ENCODE peak calls at places on chromosome 18, in five cellular contexts. U is GM23248, Y is hepatocyte, A is astrocyte, K is GM23338. P is an unnamed sample.

GRCh38 chr18:44786697-44787096 is 106.0 kb downstream of the SETBP1 start:
- DNase-seq in U (no peak), Y (no peak), A (no peak), K (no peak), P (no peak)

GRCh38 chr18:10089881-10090280 is 176.1 kb downstream of the VAPA start:
- DNase-seq in U (no peak), Y (no peak), A (no peak), K (no peak), P (no peak)

GRCh38 chr18:62832282-62832681 is 116.9 kb downstream of the PHLPP1 start:
- DNase-seq in U (no peak), Y (no peak), A (no peak), K (peak; percentile 82), P (no peak)

GRCh38 chr18:79507076-79507545 is 111.4 kb downstream of the NFATC1 start:
- DNase-seq in U (peak; percentile 79), Y (no peak), A (peak; percentile 66), K (no peak), P (no peak)

GRCh38 chr18:26549103-26549485 is 741 bp upstream of the KCTD1 start:
- DNase-seq in U (peak; percentile 74), Y (peak; percentile 38), A (peak; percentile 44), K (peak; percentile 63), P (no peak)

GRCh38 chr18:36697905-36698304 is 130.9 kb downstream of the TPGS2 start:
- DNase-seq in U (peak; percentile 94), Y (no peak), A (peak; percentile 96), K (no peak), P (no peak)

GRCh38 chr18:48828713-48829442 is 121.9 kb downstream of the SMAD7 start:
- DNase-seq in U (no peak), Y (peak; percentile 69), A (no peak), K (no peak), P (no peak)

GRCh38 chr18:39751161-39751560 is 2185.6 kb upstream of the CELF4 start:
- DNase-seq in U (peak; percentile 38), Y (no peak), A (peak; percentile 39), K (no peak), P (no peak)

GRCh38 chr18:13657974-13658373 is 68.4 kb downstream of the FAM210A start:
- DNase-seq in U (no peak), Y (no peak), A (no peak), K (no peak), P (no peak)

GRCh38 chr18:33873127-33873526 is 295.1 kb downstream of the ASXL3 start:
- DNase-seq in U (no peak), Y (no peak), A (no peak), K (no peak), P (no peak)

GRCh38 chr18:77487951-77488740 is 238.5 kb downstream of the GALR1 start:
- DNase-seq in U (no peak), Y (no peak), A (no peak), K (no peak), P (no peak)

GRCh38 chr18:79573921-79574491 is 105.6 kb upstream of the CTDP1 start:
- DNase-seq in U (no peak), Y (no peak), A (no peak), K (no peak), P (no peak)

GRCh38 chr18:32424696-32425095 is 46.0 kb downstream of the GAREM1 start:
- DNase-seq in U (no peak), Y (no peak), A (peak; percentile 4), K (no peak), P (no peak)

GRCh38 chr18:9684901-9685738 is 23.0 kb upstream of the RAB31 start:
- DNase-seq in U (peak; percentile 84), Y (no peak), A (peak; percentile 80), K (no peak), P (no peak)

GRCh38 chr18:41593276-41593675 is 361.8 kb upstream of the PIK3C3 start:
- DNase-seq in U (no peak), Y (no peak), A (peak; percentile 0), K (no peak), P (no peak)

GRCh38 chr18:31574359-31574758 is 17.3 kb upstream of the TTR start:
- DNase-seq in U (no peak), Y (no peak), A (no peak), K (no peak), P (no peak)

GRCh38 chr18:8260319-8260718 is 348.9 kb upstream of the RAB12 start:
- DNase-seq in U (peak; percentile 13), Y (no peak), A (peak; percentile 18), K (peak; percentile 23), P (no peak)

GRCh38 chr18:13796515-13796914 is 27.4 kb upstream of the MC5R start:
- DNase-seq in U (no peak), Y (no peak), A (no peak), K (no peak), P (no peak)

GRCh38 chr18:59559528-59559927 is 137.7 kb downstream of the CCBE1 start:
- DNase-seq in U (no peak), Y (no peak), A (no peak), K (no peak), P (no peak)

GRCh38 chr18:64240301-64240700 is 91.4 kb upstream of the LINC00305 start:
- DNase-seq in U (no peak), Y (no peak), A (no peak), K (no peak), P (no peak)

GRCh38 chr18:66344227-66344626 is 259.7 kb downstream of the CDH19 start:
- DNase-seq in U (no peak), Y (peak; percentile 11), A (no peak), K (no peak), P (no peak)

GRCh38 chr18:38932752-38933151 is 1367.2 kb upstream of the CELF4 start:
- DNase-seq in U (no peak), Y (no peak), A (no peak), K (no peak), P (no peak)

GRCh38 chr18:63887424-63887823 is at the start of gene SERPINB2:
- DNase-seq in U (peak; percentile 73), Y (no peak), A (no peak), K (no peak), P (no peak)

GRCh38 chr18:27856839-27857238 is 320.1 kb downstream of the CDH2 start:
- DNase-seq in U (no peak), Y (no peak), A (no peak), K (no peak), P (no peak)

GRCh38 chr18:28163201-28163778 is 13.6 kb downstream of the CDH2 start:
- DNase-seq in U (peak; percentile 81), Y (no peak), A (peak; percentile 82), K (no peak), P (no peak)

DNA sequence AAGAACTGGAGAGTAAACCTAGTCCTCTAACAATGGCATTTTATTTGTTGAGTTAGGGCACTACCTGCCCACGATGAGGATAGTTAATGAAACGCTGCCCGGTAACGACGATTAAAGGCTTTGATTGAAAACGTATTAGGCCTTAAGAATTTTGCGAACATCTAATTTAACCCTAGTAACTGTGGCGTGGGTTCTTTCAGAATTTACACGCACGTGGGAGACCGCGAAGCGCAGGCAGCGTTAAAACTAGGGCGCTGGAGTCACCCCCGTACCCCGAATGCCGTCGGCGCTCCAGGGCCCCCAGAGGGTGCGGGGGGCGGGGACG is 736 bp upstream of the SMCHD1 start:
- DNase-seq in U (no peak), Y (no peak), A (no peak), K (peak; percentile 20), P (no peak)
- TF ChIP-seq EZH2 in U (no peak), Y (no peak), A (no peak), K (no peak), P (no peak)

DNA sequence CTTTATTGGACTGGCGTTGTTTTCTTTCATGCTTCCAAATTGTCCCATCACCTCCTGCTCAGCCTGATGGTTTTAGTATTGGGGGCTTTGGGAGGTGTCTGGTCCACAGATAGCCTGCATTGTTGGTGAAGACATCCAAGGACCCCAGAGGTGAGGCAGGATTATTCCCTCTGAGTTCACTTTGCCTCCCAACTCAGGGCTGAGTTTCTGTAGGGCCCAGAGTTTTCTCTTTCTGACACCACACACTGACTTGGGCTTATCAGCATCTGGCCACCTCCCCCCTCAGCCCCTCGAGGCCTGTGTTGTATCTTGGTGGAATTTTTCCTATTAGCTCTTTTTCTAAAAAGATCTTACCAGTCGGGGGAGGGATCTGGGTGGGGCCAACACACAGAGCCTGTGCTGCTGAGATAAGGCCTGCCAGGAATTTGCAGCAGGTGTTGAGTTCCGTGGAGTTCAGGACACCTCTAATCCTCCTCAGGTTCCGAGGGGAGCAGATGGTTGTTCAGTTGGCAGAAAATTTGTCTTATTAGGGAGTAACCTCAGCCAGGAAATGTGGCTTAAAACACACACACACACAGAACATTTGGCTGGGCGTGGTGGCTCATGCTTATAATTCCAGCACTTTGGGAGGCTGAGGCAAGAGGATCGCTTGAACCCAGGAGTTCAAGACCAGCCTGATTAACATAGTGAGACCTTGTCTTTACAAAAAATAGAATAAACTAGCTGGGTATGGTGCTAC is 7.3 kb downstream of the EMILIN2 start:
- DNase-seq in U (no peak), Y (peak; percentile 50), A (no peak), K (no peak), P (no peak)
- H3K27ac ChIP-seq in U (peak overlapping the region; percentile 24), Y (peak overlapping the region; percentile 51), A (no peak overlapping the region), K (no peak overlapping the region), P (no peak overlapping the region)

GRCh38 chr18:22169889-22170420 is 566 bp downstream of the GATA6 start:
- DNase-seq in U (peak; percentile 77), Y (no peak), A (no peak), K (peak; percentile 67), P (no peak)
- TF ChIP-seq EZH2 in U (no peak), Y (no peak), A (no peak), K (peak; percentile 96), P (peak; percentile 54)

DNA sequence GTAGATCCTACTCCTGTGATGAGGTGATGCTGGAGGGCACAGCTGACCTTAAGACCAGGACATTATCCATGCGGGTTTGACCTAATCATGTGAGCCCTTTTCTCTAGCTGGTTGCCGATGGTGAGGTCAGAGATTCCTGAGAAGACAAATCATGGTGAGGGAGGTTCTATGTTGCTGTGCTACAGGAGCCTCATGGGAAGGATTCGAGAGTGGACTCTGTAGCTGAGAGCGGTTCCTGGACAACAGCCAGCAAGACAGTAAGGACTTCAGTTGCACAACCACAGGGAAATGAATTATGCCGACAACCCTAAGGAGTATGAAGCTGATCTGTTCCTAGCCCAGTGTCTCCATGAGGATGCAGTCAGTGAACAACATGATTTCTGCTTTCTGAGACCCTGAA is 80.4 kb downstream of the EPB41L3 start:
- DNase-seq in U (peak; percentile 92), Y (peak; percentile 71), A (peak; percentile 49), K (no peak), P (no peak)
- H3K27ac ChIP-seq in U (peak overlapping the region; percentile 66), Y (no peak overlapping the region), A (no peak overlapping the region), K (no peak overlapping the region), P (no peak overlapping the region)

GRCh38 chr18:22173928-22174301 is 4.5 kb downstream of the GATA6 start:
- DNase-seq in U (no peak), Y (no peak), A (no peak), K (peak; percentile 49), P (no peak)
- TF ChIP-seq EZH2 in U (no peak), Y (no peak), A (no peak), K (peak; percentile 66), P (no peak)

DNA sequence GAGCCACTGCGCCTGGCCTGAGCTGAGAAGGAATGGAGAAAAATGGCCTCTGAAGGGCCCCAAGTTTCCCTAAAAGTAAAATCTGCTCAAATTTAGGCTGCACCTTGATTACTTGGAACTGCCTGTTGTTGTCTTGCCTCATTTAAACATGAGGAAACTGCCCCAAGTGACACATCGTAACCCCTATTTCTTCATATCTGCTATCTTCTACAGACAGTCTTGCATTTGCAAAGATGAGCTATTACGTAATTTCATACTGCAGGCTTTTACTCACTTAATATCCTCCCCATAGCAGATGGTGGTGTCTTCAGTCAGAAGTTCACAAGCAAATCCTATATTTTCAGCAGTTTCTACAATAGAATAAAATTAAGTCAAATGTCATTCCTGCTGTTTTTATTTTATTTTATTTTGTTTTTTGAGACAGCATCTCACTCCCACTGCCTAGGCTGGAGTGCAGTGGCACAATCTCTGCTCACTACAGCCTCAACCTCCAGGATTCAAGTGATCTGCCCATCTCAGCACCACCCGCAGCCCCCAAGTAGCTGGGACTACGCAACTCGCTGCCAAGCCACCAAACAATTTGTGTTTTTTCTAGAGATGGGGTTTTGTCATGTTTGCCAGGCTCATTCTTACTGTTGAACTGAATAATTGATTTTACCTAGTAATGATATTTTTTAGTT is 45.3 kb upstream of the NARS1 start:
- DNase-seq in U (peak; percentile 85), Y (peak; percentile 33), A (no peak), K (no peak), P (peak; percentile 22)
- H3K27ac ChIP-seq in U (peak overlapping the region; percentile 58), Y (peak overlapping the region; percentile 43), A (no peak overlapping the region), K (no peak overlapping the region), P (no peak overlapping the region)